ENCODE peak calls at places on chromosome 22, in seven cellular contexts. S is fibroblast of lung; B is transverse colon; P is K562; K is heart left ventricle; V is HCT116; Y is CD8-positive, alpha-beta T cell. U is an unnamed sample.

GRCh38 chr22:46047841-46048595 is 71.1 kb upstream of the WNT7B start:
- DNase-seq in S (no peak), B (peak; percentile 16), P (no peak), K (peak; percentile 33), V (no peak), Y (no peak), U (no peak)

GRCh38 chr22:25067851-25068421 is 115.4 kb downstream of the KIAA1671 start:
- DNase-seq in S (no peak), B (peak; percentile 41), P (no peak), K (no peak), V (no peak), Y (peak; percentile 78), U (peak; percentile 39)

GRCh38 chr22:21755855-21756284 is 20.3 kb upstream of the YPEL1 start:
- DNase-seq in S (peak; percentile 85), B (no peak), P (peak; percentile 98), K (no peak), V (no peak), Y (no peak), U (no peak)

GRCh38 chr22:19169947-19170318 is 8.6 kb downstream of the SLC25A1 start:
- DNase-seq in S (no peak), B (no peak), P (no peak), K (no peak), V (no peak), Y (no peak), U (no peak)

GRCh38 chr22:50473855-50474671 is 772 bp downstream of the SBF1 start:
- DNase-seq in S (peak; percentile 60), B (peak; percentile 44), P (peak; percentile 55), K (peak; percentile 36), V (no peak), Y (no peak), U (no peak)

GRCh38 chr22:44103735-44104134 is 77.0 kb upstream of the PARVG start:
- DNase-seq in S (no peak), B (no peak), P (no peak), K (no peak), V (no peak), Y (no peak), U (no peak)

GRCh38 chr22:32127904-32128303 is 31.2 kb downstream of the C22orf42 start:
- DNase-seq in S (no peak), B (no peak), P (peak; percentile 24), K (no peak), V (no peak), Y (no peak), U (no peak)

GRCh38 chr22:23557036-23557435 is 23.1 kb downstream of the IGLL1 start:
- DNase-seq in S (no peak), B (no peak), P (no peak), K (no peak), V (no peak), Y (no peak), U (no peak)

GRCh38 chr22:38205261-38206128 is 3.7 kb downstream of the MAFF start:
- DNase-seq in S (peak; percentile 90), B (peak; percentile 66), P (no peak), K (peak; percentile 75), V (no peak), Y (no peak), U (peak; percentile 70)

GRCh38 chr22:41324818-41325528 is 23.6 kb downstream of the ZC3H7B start:
- DNase-seq in S (no peak), B (no peak), P (no peak), K (no peak), V (no peak), Y (no peak), U (no peak)

GRCh38 chr22:31682751-31683150 is 20.7 kb upstream of the PISD start:
- DNase-seq in S (no peak), B (no peak), P (no peak), K (no peak), V (no peak), Y (no peak), U (no peak)

GRCh38 chr22:33014621-33015020 is 43.6 kb downstream of the SYN3 start:
- DNase-seq in S (no peak), B (no peak), P (no peak), K (no peak), V (no peak), Y (no peak), U (no peak)

GRCh38 chr22:50621491-50621880 is 6.5 kb downstream of the ARSA start:
- DNase-seq in S (no peak), B (peak; percentile 44), P (no peak), K (no peak), V (no peak), Y (peak; percentile 43), U (no peak)

GRCh38 chr22:45284705-45285305 is at the start of gene UPK3A:
- DNase-seq in S (no peak), B (peak; percentile 88), P (peak; percentile 24), K (peak; percentile 77), V (peak; percentile 33), Y (peak; percentile 41), U (peak; percentile 87)

GRCh38 chr22:32622762-32623147 is 148.1 kb downstream of the FBXO7 start:
- DNase-seq in S (no peak), B (no peak), P (no peak), K (no peak), V (no peak), Y (no peak), U (no peak)

GRCh38 chr22:45239378-45240136 is 1.1 kb downstream of the KIAA0930 start:
- DNase-seq in S (no peak), B (no peak), P (no peak), K (peak; percentile 32), V (no peak), Y (no peak), U (no peak)

GRCh38 chr22:38017272-38017920 is 33.0 kb upstream of the SOX10 start:
- DNase-seq in S (peak; percentile 54), B (peak; percentile 75), P (no peak), K (peak; percentile 87), V (no peak), Y (no peak), U (peak; percentile 69)

GRCh38 chr22:28187612-28188011 is 268.6 kb upstream of the PITPNB start:
- DNase-seq in S (no peak), B (no peak), P (no peak), K (no peak), V (no peak), Y (no peak), U (no peak)

GRCh38 chr22:23756891-23757290 is 2.7 kb upstream of the VPREB3 start:
- DNase-seq in S (no peak), B (no peak), P (no peak), K (no peak), V (no peak), Y (no peak), U (no peak)

GRCh38 chr22:38700789-38701628 is at the start of gene JOSD1:
- DNase-seq in S (peak; percentile 92), B (peak; percentile 98), P (peak; percentile 83), K (peak; percentile 96), V (peak; percentile 87), Y (peak; percentile 98), U (peak; percentile 90)

GRCh38 chr22:49659924-49660315 is 167.8 kb downstream of the BRD1 start:
- DNase-seq in S (no peak), B (no peak), P (no peak), K (no peak), V (no peak), Y (no peak), U (no peak)

GRCh38 chr22:26503758-26504157 is 8.5 kb downstream of the TFIP11 start:
- DNase-seq in S (no peak), B (no peak), P (no peak), K (no peak), V (no peak), Y (no peak), U (no peak)
- H3K36me3 ChIP-seq in S (peaks cover 22% of the 10 kb centered on the region), B (peaks cover 81% of the 10 kb centered on the region), P (peaks cover 88% of the 10 kb centered on the region), K (peaks cover 100% of the 10 kb centered on the region), V (peaks cover 74% of the 10 kb centered on the region), Y (peaks cover 64% of the 10 kb centered on the region), U (peaks cover 82% of the 10 kb centered on the region)

GRCh38 chr22:29380856-29381255 is 7.5 kb downstream of the AP1B1 start:
- DNase-seq in S (no peak), B (no peak), P (no peak), K (no peak), V (no peak), Y (no peak), U (no peak)
- H3K4me3 ChIP-seq in S (no peak overlapping the region), B (no peak overlapping the region), P (no peak overlapping the region), K (no peak overlapping the region), V (no peak overlapping the region), Y (no peak overlapping the region), U (no peak overlapping the region)

GRCh38 chr22:36563001-36563400 is 34.0 kb upstream of the EIF3D start:
- DNase-seq in S (no peak), B (no peak), P (no peak), K (no peak), V (no peak), Y (no peak), U (no peak)

GRCh38 chr22:36565152-36565507 is 36.2 kb upstream of the EIF3D start:
- DNase-seq in S (no peak), B (no peak), P (no peak), K (no peak), V (no peak), Y (no peak), U (no peak)

GRCh38 chr22:36563444-36563843 is 34.5 kb upstream of the EIF3D start:
- DNase-seq in S (no peak), B (no peak), P (no peak), K (no peak), V (no peak), Y (no peak), U (no peak)

GRCh38 chr22:36564422-36565151 is 35.6 kb upstream of the EIF3D start:
- DNase-seq in S (no peak), B (no peak), P (no peak), K (no peak), V (no peak), Y (no peak), U (no peak)

GRCh38 chr22:36563898-36564297 is 34.9 kb upstream of the EIF3D start:
- DNase-seq in S (no peak), B (no peak), P (no peak), K (no peak), V (no peak), Y (no peak), U (no peak)
- TF ChIP-seq CTCF in S (no peak), B (no peak), P (no peak), K (no peak), V (no peak), Y (no peak), U (no peak)

GRCh38 chr22:39839917-39840510 is 53.5 kb downstream of the ENTHD1 start:
- DNase-seq in S (no peak), B (no peak), P (peak; percentile 27), K (no peak), V (no peak), Y (no peak), U (no peak)

GRCh38 chr22:39845522-39845921 is 48.0 kb downstream of the ENTHD1 start:
- DNase-seq in S (no peak), B (no peak), P (no peak), K (no peak), V (no peak), Y (no peak), U (no peak)
- H3K36me3 ChIP-seq in S (no peaks in the 10 kb centered on the region), B (no peaks in the 10 kb centered on the region), P (no peaks in the 10 kb centered on the region), K (no peaks in the 10 kb centered on the region), V (no peaks in the 10 kb centered on the region), Y (no peaks in the 10 kb centered on the region), U (no peaks in the 10 kb centered on the region)

DNA sequence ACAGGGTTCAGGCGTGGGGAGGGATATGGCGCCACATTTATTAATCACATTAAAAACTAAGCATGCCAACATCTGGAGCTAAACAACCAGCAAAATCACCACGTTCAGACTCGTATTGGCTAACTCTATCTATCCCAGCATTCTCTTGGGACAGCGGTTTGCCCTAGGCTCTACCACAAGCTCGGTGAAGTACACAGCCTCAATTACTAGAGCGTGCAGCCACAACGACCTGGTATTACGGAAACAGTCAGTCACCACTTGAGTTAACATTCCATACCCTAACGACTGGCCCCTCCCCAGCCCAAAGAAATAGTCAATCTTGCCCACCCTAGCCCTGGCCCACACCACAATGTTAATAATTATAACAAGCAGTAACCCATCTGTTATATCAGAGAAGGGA is 32.1 kb downstream of the APOL5 start:
- DNase-seq in S (peak; percentile 35), B (no peak), P (no peak), K (no peak), V (no peak), Y (no peak), U (no peak)
- H3K4me3 ChIP-seq in S (no peak overlapping the region), B (no peak overlapping the region), P (no peak overlapping the region), K (no peak overlapping the region), V (no peak overlapping the region), Y (no peak overlapping the region), U (no peak overlapping the region)

U was measured in gastrocnemius medialis.